ENCODE peak calls at places on chromosomes 12 and 14, in five cellular contexts. C is GM23248, Y is right lobe of liver, N is endothelial cell of umbilical vein, E is suprapubic skin. H is an unnamed sample. For H3K4me1, the result is how much of the 10 kb centered on the place peaks cover.

GRCh38 chr14:64952598-64953309 is 10.2 kb upstream of the GPX2 start:
- DNase-seq in E (peak), Y (no peak), N (no peak), C (peak), H (no peak)

GRCh38 chr12:120830052-120830940 is 73.9 kb downstream of the SPPL3 start:
- DNase-seq in N (no peak), E (no peak), C (peak), Y (no peak), H (no peak)

GRCh38 chr12:62731378-62731710 is 203.6 kb downstream of the PPM1H start:
- DNase-seq in E (no peak), Y (no peak), N (no peak), C (peak), H (no peak)

GRCh38 chr12:75528272-75528671 is 16.9 kb upstream of the KRR1 start:
- DNase-seq in E (no peak), C (no peak), Y (no peak), N (no peak), H (no peak)

GRCh38 chr12:53174881-53175491 is 5.5 kb upstream of the ZNF740 start:
- DNase-seq in N (peak), E (no peak), C (peak), Y (peak), H (peak)

GRCh38 chr12:62522984-62523383 is 56.4 kb downstream of the MON2 start:
- DNase-seq in C (peak), Y (no peak), N (no peak), E (no peak), H (no peak)

GRCh38 chr12:94588271-94588785 is 62.0 kb downstream of the TMCC3 start:
- DNase-seq in C (no peak), N (peak), E (no peak), Y (no peak), H (no peak)

GRCh38 chr14:76877871-76878270 is 51.7 kb downstream of the LRRC74A start:
- DNase-seq in N (no peak), Y (no peak), E (no peak), C (no peak), H (no peak)

GRCh38 chr14:49492151-49492550 is 94.0 kb downstream of the RPS29 start:
- DNase-seq in C (no peak), Y (peak), N (no peak), E (no peak), H (no peak)

GRCh38 chr14:68377459-68377858 is 415.4 kb downstream of the ZFP36L1 start:
- DNase-seq in Y (peak), N (peak), E (peak), C (peak), H (peak)

GRCh38 chr12:58893421-58893986 is 26.8 kb downstream of the LRIG3 start:
- DNase-seq in N (no peak), E (no peak), Y (no peak), C (peak), H (no peak)

GRCh38 chr12:1796515-1797010 is 23.8 kb upstream of the LRTM2 start:
- DNase-seq in C (peak), E (no peak), N (peak), Y (peak), H (peak)

GRCh38 chr14:90632868-90633267 is 183.4 kb downstream of the TTC7B start:
- DNase-seq in N (no peak), Y (no peak), C (no peak), E (no peak), H (no peak)

GRCh38 chr14:64569108-64570045 is 19.6 kb downstream of the PPP1R36 start:
- DNase-seq in E (peak), Y (no peak), C (peak), N (peak), H (peak)

GRCh38 chr12:27840229-27840999 is 60.4 kb upstream of the MANSC4 start:
- DNase-seq in E (no peak), C (peak), N (peak), Y (no peak), H (no peak)

GRCh38 chr14:103395245-103395644 is 10.0 kb downstream of the MARK3 start:
- DNase-seq in E (no peak), Y (no peak), N (peak), C (peak), H (no peak)

GRCh38 chr12:117857632-117858274 is 111.0 kb downstream of the KSR2 start:
- DNase-seq in Y (no peak), E (no peak), N (peak), C (peak), H (no peak)

GRCh38 chr14:104804481-104805325 is 3.8 kb downstream of the ZBTB42 start:
- DNase-seq in N (no peak), Y (no peak), C (no peak), E (no peak), H (no peak)

GRCh38 chr14:105169776-105170655 is 1.4 kb upstream of the JAG2 start:
- DNase-seq in Y (no peak), C (no peak), N (no peak), E (no peak), H (no peak)

GRCh38 chr12:50224026-50224692 is 57.0 kb upstream of the CERS5 start:
- DNase-seq in Y (no peak), E (no peak), C (peak), N (peak), H (no peak)

GRCh38 chr12:50271724-50272247 is 11.5 kb downstream of the LIMA1 start:
- DNase-seq in E (no peak), C (peak), Y (no peak), N (peak), H (no peak)

GRCh38 chr14:52154992-52155655 is 86.3 kb upstream of the NID2 start:
- DNase-seq in N (no peak), C (no peak), Y (no peak), E (no peak), H (no peak)

GRCh38 chr14:70905316-70905715 is 1.9 kb upstream of the PCNX1 start:
- DNase-seq in Y (no peak), E (no peak), N (peak), C (no peak), H (no peak)

GRCh38 chr12:14473707-14474287 is 93.9 kb downstream of the PLBD1 start:
- DNase-seq in Y (no peak), N (no peak), E (no peak), C (peak), H (no peak)

GRCh38 chr12:68137278-68137930 is 22.1 kb downstream of the IFNG start:
- DNase-seq in E (no peak), N (no peak), Y (no peak), C (no peak), H (no peak)

GRCh38 chr14:47705683-47706082 is 30.3 kb upstream of the MDGA2 start:
- DNase-seq in N (no peak), C (no peak), Y (no peak), E (no peak), H (no peak)

GRCh38 chr12:56678852-56679251 is 9.2 kb downstream of the PTGES3 start:
- DNase-seq in N (no peak), C (no peak), E (peak), Y (no peak), H (no peak)
- H3K27ac ChIP-seq in N (no peak), C (no peak), E (no peak), Y (no peak), H (peak)

DNA sequence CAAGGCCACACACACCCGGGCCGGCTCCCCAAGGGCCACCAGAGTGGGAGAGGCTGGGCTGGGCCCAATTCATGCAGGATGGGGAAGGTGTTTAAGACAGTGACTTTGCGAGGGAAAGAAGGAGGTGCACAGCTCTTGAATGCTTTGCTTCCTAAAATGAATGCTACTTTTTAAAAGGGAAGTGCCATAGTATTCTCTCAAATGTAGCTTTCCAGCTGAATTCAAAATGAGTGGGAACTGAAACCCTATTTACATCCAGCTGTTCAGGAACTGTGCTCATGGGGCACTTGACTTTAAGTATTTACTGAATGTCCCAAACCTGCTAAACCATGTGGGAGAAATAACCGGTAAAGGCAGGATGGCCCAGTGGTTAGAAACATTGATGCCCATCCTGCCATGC is 7.6 kb downstream of the ITPK1 start:
- DNase-seq in C (no peak), E (no peak), Y (no peak), N (no peak), H (no peak)
- H3K4me1 ChIP-seq in C (under half), E (under half), Y (under half), N (under half), H (under half)

GRCh38 chr12:48787791-48788521 is 933 bp downstream of the ADCY6 start:
- DNase-seq in C (peak), N (no peak), Y (no peak), E (no peak), H (no peak)

GRCh38 chr12:48788852-48789775 is at the start of gene ADCY6:
- DNase-seq in E (peak), C (peak), N (peak), Y (peak), H (no peak)

GRCh38 chr12:48786591-48787544 is 2.0 kb downstream of the ADCY6 start:
- DNase-seq in Y (no peak), C (no peak), E (no peak), N (no peak), H (no peak)

GRCh38 chr12:48788522-48788851 is 402 bp downstream of the ADCY6 start:
- DNase-seq in C (peak), E (no peak), Y (no peak), N (peak), H (no peak)

DNA sequence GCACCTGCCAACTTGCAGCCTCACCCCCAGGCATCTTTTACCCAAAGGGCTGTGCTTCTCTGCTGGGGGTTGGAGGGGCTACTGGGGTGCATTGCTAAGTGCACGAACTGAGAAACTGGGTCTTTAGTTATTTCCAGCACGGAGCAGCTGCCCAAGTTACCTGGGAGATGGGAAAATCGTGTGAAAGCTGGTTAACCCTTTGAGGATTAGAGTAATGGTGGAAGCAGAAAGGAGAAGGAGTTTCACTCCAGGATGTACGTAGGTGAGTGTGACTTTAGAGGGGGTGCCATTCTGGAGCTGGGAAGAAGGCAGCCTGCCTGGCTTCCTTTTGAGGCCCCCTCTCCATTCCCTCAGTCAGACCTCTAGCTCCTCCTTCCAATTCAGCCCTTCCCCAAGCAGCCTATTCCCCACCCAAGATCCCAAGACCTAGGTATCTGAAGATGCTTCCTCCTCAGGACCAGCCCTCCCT is 1.0 kb upstream of the ADCY6 start:
- DNase-seq in N (no peak), Y (no peak), E (no peak), C (no peak), H (no peak)
- H3K27ac ChIP-seq in N (no peak), Y (peak), E (no peak), C (no peak), H (peak)

GRCh38 chr12:6450869-6451347 is 934 bp upstream of the TAPBPL start:
- DNase-seq in Y (peak), N (no peak), E (peak), C (no peak), H (no peak)

GRCh38 chr12:6450091-6450868 is 1.6 kb upstream of the TAPBPL start:
- DNase-seq in E (peak), C (peak), N (no peak), Y (no peak), H (no peak)

GRCh38 chr12:6451348-6452244 is at the start of gene TAPBPL:
- DNase-seq in E (peak), C (peak), Y (peak), N (peak), H (peak)

GRCh38 chr12:6452245-6452731 is 446 bp downstream of the TAPBPL start:
- DNase-seq in E (peak), C (peak), N (no peak), Y (peak), H (peak)

GRCh38 chr12:6452908-6453630 is 1.2 kb downstream of the TAPBPL start:
- DNase-seq in Y (no peak), C (peak), E (peak), N (no peak), H (no peak)
- H3K4me1 ChIP-seq in Y (under half), C (under half), E (under half), N (under half), H (under half)

GRCh38 chr14:43872222-43872621 is 634.9 kb downstream of the FSCB start:
- DNase-seq in N (no peak), Y (no peak), C (no peak), E (no peak), H (no peak)

GRCh38 chr14:43872752-43873655 is 634.1 kb downstream of the FSCB start:
- DNase-seq in E (no peak), C (no peak), Y (no peak), N (no peak), H (no peak)

DNA sequence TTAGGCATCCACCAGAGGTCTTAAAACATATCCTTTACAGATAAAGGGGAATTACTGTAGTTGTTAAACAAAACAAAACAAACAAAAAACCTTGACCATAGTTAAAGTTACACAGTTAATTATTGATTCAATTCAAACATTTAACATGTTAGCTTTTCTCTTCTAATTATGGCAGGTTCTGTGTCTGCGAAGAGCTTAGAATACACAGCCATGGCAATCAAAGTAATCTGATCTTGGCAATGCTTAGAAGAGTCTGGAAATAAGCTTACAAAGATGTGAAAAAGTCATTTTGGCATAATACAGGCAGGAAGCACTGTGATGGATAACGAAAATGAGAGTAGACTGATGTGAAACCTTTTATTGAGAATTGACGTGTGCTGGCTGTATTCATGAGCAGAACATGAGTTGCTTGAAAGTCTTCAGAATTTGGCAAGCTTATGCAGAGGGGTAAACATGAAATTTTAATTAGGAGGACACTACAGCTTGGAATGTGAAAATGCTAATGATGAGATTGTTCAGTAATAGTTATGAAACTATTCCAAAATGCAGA is 629.7 kb downstream of the FSCB start:
- DNase-seq in Y (no peak), E (no peak), N (no peak), C (no peak), H (no peak)
- H3K27ac ChIP-seq in Y (no peak), E (no peak), N (no peak), C (no peak), H (no peak)

GRCh38 chr14:88424573-88424972 is 39.1 kb downstream of the SPATA7 start:
- DNase-seq in C (peak), E (no peak), N (no peak), Y (no peak), H (no peak)

GRCh38 chr14:88421286-88421685 is 35.8 kb downstream of the SPATA7 start:
- DNase-seq in E (no peak), C (peak), Y (no peak), N (no peak), H (no peak)

GRCh38 chr14:88422036-88422435 is 36.6 kb downstream of the SPATA7 start:
- DNase-seq in Y (no peak), E (no peak), C (peak), N (no peak), H (no peak)

GRCh38 chr14:88420187-88420586 is 34.7 kb downstream of the SPATA7 start:
- DNase-seq in E (no peak), N (no peak), Y (no peak), C (no peak), H (no peak)

DNA sequence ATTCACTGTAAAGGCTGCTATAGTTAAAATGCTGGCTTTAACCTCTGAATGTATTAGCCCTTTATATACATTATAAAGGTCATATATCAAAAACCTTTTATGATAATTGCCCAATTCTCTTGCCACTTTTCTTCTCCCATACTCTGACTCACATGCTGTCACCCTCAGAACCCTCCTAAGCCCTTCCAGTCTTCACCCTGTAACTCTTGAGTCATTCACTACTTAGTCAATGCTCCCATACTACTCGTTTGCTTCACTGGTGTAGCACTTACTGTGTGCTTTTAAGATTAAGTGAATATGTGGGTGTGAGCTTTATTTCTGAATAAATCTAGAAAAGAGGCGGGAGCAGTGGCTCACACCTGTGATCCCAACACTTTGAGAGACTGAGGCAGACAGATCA is 37.5 kb downstream of the SPATA7 start:
- DNase-seq in C (peak), Y (no peak), N (no peak), E (no peak), H (no peak)
- H3K4me1 ChIP-seq in C (under half), Y (under half), N (under half), E (under half), H (under half)

GRCh38 chr12:104182144-104182543 is 33.4 kb upstream of the TXNRD1 start:
- DNase-seq in N (no peak), C (peak), E (peak), Y (peak), H (peak)

GRCh38 chr12:104181313-104181712 is 34.3 kb upstream of the TXNRD1 start:
- DNase-seq in N (no peak), C (peak), E (no peak), Y (no peak), H (no peak)

GRCh38 chr12:104183443-104183842 is 32.1 kb upstream of the TXNRD1 start:
- DNase-seq in C (no peak), E (no peak), N (no peak), Y (no peak), H (no peak)

GRCh38 chr12:104180389-104180788 is 35.2 kb upstream of the TXNRD1 start:
- DNase-seq in Y (no peak), C (no peak), E (no peak), N (no peak), H (no peak)

GRCh38 chr12:104182621-104183378 is 32.8 kb upstream of the TXNRD1 start:
- DNase-seq in C (no peak), Y (no peak), N (no peak), E (no peak), H (no peak)
- H3K27ac ChIP-seq in C (peak), Y (no peak), N (no peak), E (no peak), H (peak)

GRCh38 chr12:112564160-112564559 is 145.4 kb downstream of the PTPN11 start:
- DNase-seq in C (no peak), N (no peak), E (no peak), Y (no peak), H (no peak)
- H3K4me1 ChIP-seq in C (under half), N (under half), E (under half), Y (under half), H (under half)

GRCh38 chr14:23008836-23009235 is 1.1 kb downstream of the C14orf93 start:
- DNase-seq in Y (no peak), E (no peak), N (no peak), C (no peak), H (no peak)
- H3K27ac ChIP-seq in Y (no peak), E (no peak), N (no peak), C (no peak), H (no peak)

GRCh38 chr12:25082628-25083027 is 112.3 kb downstream of the DNAI7 start:
- DNase-seq in Y (no peak), C (no peak), E (no peak), N (no peak), H (no peak)
- H3K4me1 ChIP-seq in Y (under half), C (under half), E (under half), N (under half), H (under half)

H was measured in ascending aorta.